ENCODE peak calls at places on chromosome X, in nine cellular contexts. O is central memory CD4-positive, alpha-beta T cell; G is neural crest cell; P is activated T-helper 1 cell treated with anti-CD3 and anti-CD28 coated beads, Interleukin-2, amount 50 U/mL, for 16 hours; M is endodermal cell; S is left cardiac atrium; Q is HT-29; T is HepG2; W is activated T-cell treated with anti-CD3 and anti-CD28 coated beads, Interleukin-2, amount 50 U/mL, for 72 hours. Z is an unnamed sample.

GRCh38 chrX:155143959-155144548 is 72.2 kb upstream of the VBP1 start:
- DNase-seq in S (no peak), O (no peak), W (no peak), P (no peak), Q (no peak), M (no peak), T (no peak), G (no peak), Z (no peak)

GRCh38 chrX:22037911-22038537 is 5.9 kb downstream of the PHEX start:
- DNase-seq in P (no peak), O (no peak), S (no peak), G (no peak), W (no peak), T (no peak), M (no peak), Q (no peak), Z (no peak)

GRCh38 chrX:13265549-13266132 is 54.2 kb downstream of the ATXN3L start:
- DNase-seq in M (no peak), O (no peak), G (no peak), T (no peak), W (no peak), Q (no peak), S (no peak), P (no peak), Z (no peak)

GRCh38 chrX:66622209-66622608 is 16.7 kb downstream of the EDA2R start:
- DNase-seq in G (no peak), O (no peak), M (no peak), Q (no peak), W (no peak), P (no peak), S (no peak), T (no peak), Z (no peak)

GRCh38 chrX:121146059-121146628 is 98.7 kb downstream of the GLUD2 start:
- DNase-seq in G (no peak), Q (no peak), S (no peak), M (no peak), O (no peak), P (no peak), T (no peak), W (no peak), Z (no peak)

GRCh38 chrX:38233891-38234807 is 13.5 kb upstream of the SRPX start:
- DNase-seq in Q (no peak), W (no peak), P (no peak), G (no peak), O (no peak), S (no peak), T (no peak), M (no peak), Z (no peak)

GRCh38 chrX:40083120-40083978 is 14.4 kb downstream of the BCOR start:
- DNase-seq in Q (no peak), T (no peak), M (peak), W (peak), S (no peak), O (no peak), P (no peak), G (no peak), Z (peak)

GRCh38 chrX:132266583-132267355 is 47.5 kb upstream of the RAP2C start:
- DNase-seq in Q (no peak), T (no peak), G (no peak), W (peak), O (no peak), P (no peak), M (no peak), S (no peak), Z (peak)

GRCh38 chrX:15301924-15302323 is 13.5 kb downstream of the ASB11 start:
- DNase-seq in G (no peak), M (peak), S (peak), W (peak), P (no peak), T (no peak), Q (no peak), O (no peak), Z (no peak)

GRCh38 chrX:102863735-102864134 is 73.3 kb upstream of the RAB40AL start:
- DNase-seq in P (peak), Q (peak), T (peak), M (peak), G (peak), S (peak), W (peak), O (peak), Z (peak)

GRCh38 chrX:128653524-128653923 is 601.3 kb upstream of the ACTRT1 start:
- DNase-seq in W (no peak), P (no peak), O (no peak), S (no peak), G (no peak), Q (no peak), M (peak), T (no peak), Z (no peak)

GRCh38 chrX:149074429-149074828 is 430.7 kb downstream of the IDS start:
- DNase-seq in S (peak), G (no peak), T (no peak), P (no peak), Q (no peak), O (no peak), M (no peak), W (peak), Z (no peak)

GRCh38 chrX:48904180-48904579 is 6.5 kb downstream of the PQBP1 start:
- DNase-seq in G (no peak), P (no peak), S (no peak), M (no peak), W (no peak), Q (no peak), T (no peak), O (no peak), Z (no peak)

GRCh38 chrX:103831803-103832544 is at the start of gene RAB9B:
- DNase-seq in O (peak), W (peak), T (no peak), S (peak), M (peak), Q (no peak), G (peak), P (peak), Z (no peak)

GRCh38 chrX:48919360-48919821 is 567 bp upstream of the PIM2 start:
- DNase-seq in Q (no peak), O (peak), P (no peak), M (peak), W (peak), T (no peak), S (no peak), G (no peak), Z (no peak)

GRCh38 chrX:154797006-154797405 is 8.3 kb downstream of the MPP1 start:
- DNase-seq in W (no peak), O (no peak), Q (no peak), M (no peak), T (no peak), P (no peak), S (no peak), G (no peak), Z (peak)

GRCh38 chrX:105781794-105782193 is 40.5 kb upstream of the NRK start:
- DNase-seq in T (no peak), P (no peak), Q (no peak), W (no peak), S (no peak), M (no peak), G (no peak), O (no peak), Z (no peak)

GRCh38 chrX:1491851-1492349 is 39.2 kb upstream of the ASMTL start:
- DNase-seq in W (peak), P (no peak), G (peak), M (peak), Q (peak), O (peak), T (peak), S (no peak), Z (no peak)

GRCh38 chrX:131399692-131400428 is 110.8 kb upstream of the IGSF1 start:
- DNase-seq in Q (no peak), P (no peak), M (no peak), W (no peak), S (no peak), O (no peak), G (no peak), T (no peak), Z (no peak)

GRCh38 chrX:31706456-31706855 is 634.6 kb upstream of the FTHL17 start:
- DNase-seq in M (no peak), W (no peak), O (no peak), T (no peak), S (no peak), Q (no peak), P (no peak), G (no peak), Z (no peak)

GRCh38 chrX:39338583-39338982 is 537.3 kb downstream of the MID1IP1 start:
- DNase-seq in S (no peak), P (no peak), G (no peak), T (no peak), M (no peak), Q (no peak), O (no peak), W (no peak), Z (no peak)

GRCh38 chrX:72554448-72555140 is 18.0 kb downstream of the HDAC8 start:
- DNase-seq in M (peak), Q (peak), T (no peak), O (no peak), S (no peak), P (no peak), G (peak), W (no peak), Z (peak)

GRCh38 chrX:39260965-39261364 is 459.7 kb downstream of the MID1IP1 start:
- DNase-seq in M (no peak), S (no peak), Q (no peak), P (no peak), W (no peak), O (no peak), G (no peak), T (no peak), Z (no peak)

GRCh38 chrX:38919202-38919601 is 117.9 kb downstream of the MID1IP1 start:
- DNase-seq in O (no peak), P (no peak), M (no peak), T (no peak), S (no peak), Q (no peak), W (no peak), G (no peak), Z (no peak)

GRCh38 chrX:48934581-48935331 is 15.9 kb upstream of the PIM2 start:
- DNase-seq in P (no peak), Q (no peak), W (peak), T (no peak), S (no peak), O (peak), G (no peak), M (no peak), Z (no peak)

GRCh38 chrX:49282647-49283011 is 13.0 kb downstream of the PPP1R3F start:
- DNase-seq in S (no peak), M (peak), T (no peak), W (no peak), O (no peak), P (no peak), G (no peak), Q (peak), Z (no peak)

GRCh38 chrX:103063191-103063845 is 653 bp downstream of the BEX1 start:
- DNase-seq in S (no peak), T (peak), Q (no peak), O (no peak), G (peak), W (no peak), M (peak), P (no peak), Z (no peak)

GRCh38 chrX:70452143-70452733 is 7.6 kb downstream of the DLG3 start:
- DNase-seq in S (peak), G (peak), Q (peak), T (peak), W (peak), P (peak), O (peak), M (peak), Z (peak)

GRCh38 chrX:40945366-40945713 is 139.9 kb upstream of the USP9X start:
- DNase-seq in T (no peak), O (no peak), G (no peak), P (no peak), S (peak), M (no peak), Q (peak), W (no peak), Z (peak)

GRCh38 chrX:3545901-3546300 is 167.5 kb downstream of the PRKX start:
- DNase-seq in P (no peak), Q (no peak), G (no peak), M (no peak), S (no peak), T (no peak), O (no peak), W (no peak), Z (no peak)

GRCh38 chrX:124211312-124211942 is 121.0 kb upstream of the TEX13D start:
- DNase-seq in G (no peak), T (peak), W (peak), S (no peak), Q (peak), O (peak), P (no peak), M (peak), Z (no peak)

GRCh38 chrX:31036895-31037294 is 34.9 kb downstream of the FTHL17 start:
- DNase-seq in G (peak), W (peak), P (no peak), O (no peak), M (peak), T (peak), Q (peak), S (peak), Z (peak)

GRCh38 chrX:15915959-15916703 is 61.5 kb upstream of the AP1S2 start:
- DNase-seq in M (no peak), P (no peak), S (no peak), T (no peak), O (no peak), G (no peak), W (no peak), Q (no peak), Z (no peak)

Z was measured in PC-9.